ENCODE peak calls at places on chromosomes 5 and 9, in eight cellular contexts. Y, W, T, O, V, Q, D and A are unnamed samples.
A peak's percentile ranks its signal among the peaks of the same experiment; 100 is the strongest.

GRCh38 chr5:137995077-137995746 is 37.7 kb downstream of the FAM13B start:
- DNase-seq in Y (no peak), W (no peak), T (peak; percentile 56), O (no peak), V (no peak), Q (no peak), D (no peak), A (no peak)

GRCh38 chr5:125717209-125717608 is 706.0 kb upstream of the GRAMD2B start:
- DNase-seq in Y (no peak), W (no peak), T (peak; percentile 20), O (no peak), V (no peak), Q (no peak), D (no peak), A (no peak)

GRCh38 chr9:134575103-134575816 is 66.3 kb upstream of the COL5A1 start:
- DNase-seq in Y (no peak), W (peak; percentile 27), T (no peak), O (peak; percentile 2), V (no peak), Q (no peak), D (no peak), A (no peak)

GRCh38 chr9:107491081-107492053 is 1.8 kb upstream of the KLF4 start:
- DNase-seq in Y (no peak), W (peak; percentile 74), T (no peak), O (peak; percentile 62), V (peak; percentile 35), Q (peak; percentile 44), D (peak; percentile 17), A (no peak)

GRCh38 chr9:19411316-19411715 is 2.5 kb downstream of the ACER2 start:
- DNase-seq in Y (no peak), W (no peak), T (peak; percentile 23), O (no peak), V (no peak), Q (no peak), D (no peak), A (no peak)

GRCh38 chr5:134247411-134247810 is 21.5 kb upstream of the PPP2CA start:
- DNase-seq in Y (no peak), W (no peak), T (peak; percentile 93), O (no peak), V (no peak), Q (no peak), D (no peak), A (no peak)

GRCh38 chr9:20236676-20237075 is 385.6 kb downstream of the MLLT3 start:
- DNase-seq in Y (no peak), W (no peak), T (peak; percentile 15), O (no peak), V (no peak), Q (no peak), D (peak; percentile 16), A (no peak)

GRCh38 chr5:56534102-56534501 is 281.2 kb upstream of the MAP3K1 start:
- DNase-seq in Y (no peak), W (no peak), T (peak; percentile 89), O (no peak), V (no peak), Q (no peak), D (peak; percentile 74), A (no peak)

GRCh38 chr9:113566712-113567071 is 103.2 kb downstream of the RGS3 start:
- DNase-seq in Y (no peak), W (peak; percentile 91), T (peak; percentile 43), O (no peak), V (no peak), Q (peak; percentile 50), D (no peak), A (no peak)

GRCh38 chr5:172760933-172761332 is 10.1 kb downstream of the DUSP1 start:
- DNase-seq in Y (no peak), W (no peak), T (peak; percentile 27), O (no peak), V (no peak), Q (no peak), D (no peak), A (no peak)

GRCh38 chr9:113875420-113875916 is 641 bp upstream of the ZNF618 start:
- DNase-seq in Y (no peak), W (no peak), T (peak; percentile 4), O (no peak), V (no peak), Q (no peak), D (no peak), A (no peak)

GRCh38 chr5:1785984-1786383 is 13.7 kb downstream of the MRPL36 start:
- DNase-seq in Y (no peak), W (no peak), T (no peak), O (no peak), V (no peak), Q (no peak), D (peak; percentile 10), A (peak; percentile 81)

GRCh38 chr5:68383888-68384310 is 168.3 kb downstream of the PIK3R1 start:
- DNase-seq in Y (no peak), W (no peak), T (no peak), O (no peak), V (peak; percentile 52), Q (no peak), D (no peak), A (no peak)

GRCh38 chr5:167732499-167732898 is 558.9 kb upstream of the WWC1 start:
- DNase-seq in Y (no peak), W (no peak), T (no peak), O (no peak), V (no peak), Q (no peak), D (no peak), A (no peak)
- TF ChIP-seq CTCF in Y (no peak), W (no peak), T (no peak), O (no peak), V (no peak), Q (no peak), D (no peak), A (no peak)

GRCh38 chr5:43110606-43111170 is 10.0 kb upstream of the ZNF131 start:
- DNase-seq in Y (no peak), W (no peak), T (peak; percentile 8), O (no peak), V (peak; percentile 44), Q (no peak), D (no peak), A (no peak)
- TF ChIP-seq CTCF in Y (no peak), W (no peak), T (no peak), O (no peak), V (peak; percentile 46), Q (no peak), D (peak; percentile 18), A (peak; percentile 54)

GRCh38 chr9:137538058-137538457 is 12.1 kb downstream of the PNPLA7 start:
- DNase-seq in Y (no peak), W (no peak), T (no peak), O (no peak), V (no peak), Q (no peak), D (no peak), A (no peak)

GRCh38 chr9:137543237-137543963 is 6.8 kb downstream of the PNPLA7 start:
- DNase-seq in Y (no peak), W (no peak), T (no peak), O (no peak), V (no peak), Q (no peak), D (no peak), A (no peak)

GRCh38 chr9:137544176-137544755 is 5.9 kb downstream of the PNPLA7 start:
- DNase-seq in Y (no peak), W (no peak), T (no peak), O (no peak), V (no peak), Q (no peak), D (no peak), A (no peak)

GRCh38 chr9:137542486-137542885 is 7.7 kb downstream of the PNPLA7 start:
- DNase-seq in Y (no peak), W (no peak), T (no peak), O (no peak), V (no peak), Q (no peak), D (no peak), A (no peak)

DNA sequence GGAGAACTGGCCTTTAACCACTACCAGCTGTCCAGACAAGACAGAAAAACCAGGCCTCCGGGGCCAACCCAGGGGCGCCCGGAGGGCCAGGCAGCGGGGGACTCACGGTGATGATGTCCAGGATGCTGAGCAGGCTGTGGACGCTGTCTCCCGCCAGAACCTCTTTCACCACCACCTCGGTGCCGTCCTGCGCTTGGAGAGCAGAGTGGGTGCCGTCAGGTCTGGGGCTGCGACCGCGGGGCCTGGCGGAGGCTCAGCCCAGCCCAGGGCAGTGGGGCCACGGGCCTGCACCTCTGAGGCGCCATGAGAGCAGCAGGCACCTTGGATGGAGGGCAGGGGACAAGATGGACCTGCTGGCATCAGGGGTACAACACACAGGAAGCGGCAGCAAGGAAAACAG is 9.7 kb downstream of the PNPLA7 start:
- DNase-seq in Y (no peak), W (no peak), T (no peak), O (no peak), V (no peak), Q (no peak), D (no peak), A (no peak)
- TF ChIP-seq CTCF in Y (no peak), W (no peak), T (no peak), O (no peak), V (no peak), Q (no peak), D (no peak), A (no peak)

DNA sequence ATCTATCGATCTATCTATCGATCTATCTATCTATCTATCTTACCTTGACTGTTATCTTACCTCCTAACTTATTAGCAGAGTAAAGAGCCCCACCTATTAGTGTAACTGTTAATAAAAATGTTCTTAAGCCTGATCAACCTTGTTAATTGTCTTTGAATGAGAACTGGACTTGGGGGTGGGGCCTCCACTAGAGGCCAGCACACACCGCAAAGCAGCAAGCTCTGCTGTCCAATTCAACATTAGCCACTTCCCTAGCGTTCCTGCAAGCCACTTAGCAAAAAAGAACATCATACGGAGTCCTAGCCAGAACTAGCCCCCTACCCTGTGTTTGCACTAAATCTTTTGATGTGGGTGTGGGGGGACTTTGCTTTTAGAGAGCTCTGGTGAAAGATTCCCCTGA is 515.8 kb downstream of the KDM4C start:
- DNase-seq in Y (no peak), W (no peak), T (peak; percentile 9), O (no peak), V (no peak), Q (no peak), D (no peak), A (no peak)
- TF ChIP-seq CTCF in Y (no peak), W (no peak), T (no peak), O (peak; percentile 19), V (peak; percentile 19), Q (peak; percentile 58), D (peak; percentile 47), A (peak; percentile 57)